ENCODE peak calls at places on chromosomes 12 and 14, in six cellular contexts. H is endothelial cell of umbilical vein, F is A549, J is K562, G is HepG2, E is GM12878. C is an unnamed sample.

GRCh38 chr12:129877383-129877782 is 26.4 kb downstream of the TMEM132D start:
- DNase-seq in H (no peak), F (no peak), J (no peak), G (no peak), E (no peak), C (no peak)

GRCh38 chr14:77151245-77151644 is 9.7 kb upstream of the ZDHHC22 start:
- DNase-seq in H (peak), F (peak), J (peak), G (no peak), E (no peak), C (peak)

GRCh38 chr12:42758806-42759205 is 169.3 kb upstream of the PRICKLE1 start:
- DNase-seq in H (no peak), F (no peak), J (no peak), G (no peak), E (no peak), C (no peak)

GRCh38 chr14:42011221-42011620 is 404.5 kb downstream of the LRFN5 start:
- DNase-seq in H (no peak), F (no peak), J (no peak), G (no peak), E (no peak), C (no peak)

GRCh38 chr12:55671746-55672145 is 35.1 kb downstream of the OR10P1 start:
- DNase-seq in H (no peak), F (no peak), J (no peak), G (no peak), E (no peak), C (no peak)

GRCh38 chr12:115440438-115440837 is 756.5 kb upstream of the TBX3 start:
- DNase-seq in H (no peak), F (peak), J (peak), G (peak), E (no peak), C (no peak)

GRCh38 chr12:121575051-121575450 is 5.8 kb downstream of the KDM2B start:
- DNase-seq in H (no peak), F (no peak), J (no peak), G (no peak), E (no peak), C (no peak)

GRCh38 chr12:29054790-29055663 is 94.1 kb upstream of the FAR2 start:
- DNase-seq in H (no peak), F (no peak), J (no peak), G (no peak), E (no peak), C (no peak)

GRCh38 chr14:101058571-101058970 is 155.0 kb upstream of the RTL1 start:
- DNase-seq in H (peak), F (no peak), J (no peak), G (no peak), E (no peak), C (no peak)

GRCh38 chr14:105532735-105533141 is 6.4 kb downstream of the TMEM121 start:
- DNase-seq in H (no peak), F (peak), J (peak), G (peak), E (no peak), C (peak)

GRCh38 chr14:24283796-24284460 is 12.5 kb upstream of the RABGGTA start:
- DNase-seq in H (no peak), F (no peak), J (no peak), G (no peak), E (no peak), C (no peak)

GRCh38 chr14:104808456-104808855 is 7.6 kb downstream of the ZBTB42 start:
- DNase-seq in H (no peak), F (no peak), J (no peak), G (no peak), E (no peak), C (no peak)

GRCh38 chr12:112117685-112118084 is 7.7 kb upstream of the TRAFD1 start:
- DNase-seq in H (no peak), F (no peak), J (no peak), G (no peak), E (no peak), C (no peak)

GRCh38 chr14:65506801-65507200 is 94.3 kb downstream of the FUT8 start:
- DNase-seq in H (no peak), F (no peak), J (no peak), G (peak), E (no peak), C (no peak)

GRCh38 chr12:101939856-101940265 is 62.5 kb downstream of the DRAM1 start:
- DNase-seq in H (peak), F (peak), J (peak), G (peak), E (no peak), C (peak)

GRCh38 chr14:67722293-67722692 is 20.6 kb downstream of the RDH12 start:
- DNase-seq in H (no peak), F (no peak), J (no peak), G (no peak), E (no peak), C (no peak)

GRCh38 chr12:68406134-68406576 is 74.0 kb upstream of the MDM1 start:
- DNase-seq in H (peak), F (peak), J (peak), G (peak), E (no peak), C (peak)

GRCh38 chr12:21713138-21713537 is 55.5 kb upstream of the LDHB start:
- DNase-seq in H (no peak), F (no peak), J (no peak), G (no peak), E (no peak), C (no peak)

GRCh38 chr12:31011336-31011735 is 62.3 kb upstream of the DDX11 start:
- DNase-seq in H (no peak), F (no peak), J (no peak), G (no peak), E (no peak), C (no peak)

DNA sequence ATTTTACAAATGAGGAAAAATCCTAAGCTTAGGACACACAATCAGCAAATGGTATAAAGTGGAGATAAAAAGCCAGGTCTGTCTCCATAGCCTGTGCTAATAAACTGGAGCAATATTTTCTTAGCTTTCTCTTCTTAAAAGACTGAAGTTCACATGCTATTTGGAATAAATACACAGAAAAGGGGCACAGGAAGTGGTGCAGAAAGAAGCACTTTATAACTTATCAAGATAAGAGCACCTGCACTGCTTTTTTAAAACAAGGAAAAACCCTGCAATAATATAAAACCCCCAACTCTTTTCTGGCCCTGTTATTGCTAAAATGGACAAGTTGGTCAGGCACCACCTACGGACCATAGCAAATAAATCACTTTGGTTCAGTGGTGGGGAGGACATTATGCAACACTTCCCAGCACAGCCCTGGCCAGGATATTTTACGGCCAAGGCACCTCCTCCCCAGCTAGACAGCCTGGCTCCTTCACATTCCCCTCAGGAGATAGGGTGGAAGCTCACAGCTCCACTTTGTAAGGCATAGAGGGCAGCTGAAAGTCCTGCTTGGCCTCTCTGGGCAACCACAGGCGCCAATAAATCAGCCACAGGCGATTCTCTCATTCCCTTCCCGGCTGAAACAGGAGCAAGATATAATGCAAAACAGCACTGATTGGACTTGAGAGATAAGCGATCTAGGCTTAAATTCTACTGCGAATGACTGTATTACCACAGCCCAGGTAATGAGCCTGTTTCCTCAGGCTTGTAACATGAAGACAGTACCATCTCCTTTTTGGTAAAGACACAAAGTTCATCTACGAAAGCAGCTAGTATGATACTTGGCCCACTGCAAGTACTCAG is 2.1 kb downstream of the ZBTB25 start:
- DNase-seq in H (peak), F (no peak), J (peak), G (peak), E (no peak), C (peak)
- TF ChIP-seq MYC in H (no peak), F (no peak), J (no peak), G (no peak), E (no peak), C (no peak)

GRCh38 chr14:69439516-69440270 is 41.2 kb downstream of the SLC39A9 start:
- DNase-seq in H (no peak), F (no peak), J (peak), G (no peak), E (no peak), C (peak)
- TF ChIP-seq MAX in H (no peak), F (no peak), J (no peak), G (no peak), E (no peak), C (no peak)

GRCh38 chr12:12964255-12964654 is 12.3 kb upstream of the GPRC5D start:
- DNase-seq in H (no peak), F (no peak), J (no peak), G (no peak), E (no peak), C (peak)
- TF ChIP-seq CTCF in H (no peak), F (no peak), J (no peak), G (no peak), E (no peak), C (no peak)

DNA sequence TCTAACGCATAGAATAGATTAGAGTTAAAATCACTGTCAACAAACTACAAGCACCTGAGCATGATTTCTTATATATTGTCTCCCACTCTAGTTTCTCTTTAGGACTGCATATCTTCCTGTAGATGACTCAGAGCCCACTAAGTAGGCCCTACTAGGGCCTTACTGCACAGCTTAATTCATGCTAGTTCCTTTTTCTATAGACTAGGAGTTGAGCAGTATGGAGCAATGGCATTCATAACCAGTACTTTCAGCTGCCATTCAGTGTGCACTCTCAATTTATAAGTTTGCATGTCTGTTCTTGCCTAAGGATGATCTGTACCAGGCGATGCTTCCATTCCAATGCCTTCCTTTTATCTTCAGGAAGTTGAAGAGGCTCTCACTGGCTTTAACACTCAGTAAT is 103.5 kb downstream of the METTL25 start:
- DNase-seq in H (no peak), F (no peak), J (no peak), G (no peak), E (no peak), C (peak)
- TF ChIP-seq MYC in H (no peak), F (no peak), J (no peak), G (no peak), E (no peak), C (no peak)

DNA sequence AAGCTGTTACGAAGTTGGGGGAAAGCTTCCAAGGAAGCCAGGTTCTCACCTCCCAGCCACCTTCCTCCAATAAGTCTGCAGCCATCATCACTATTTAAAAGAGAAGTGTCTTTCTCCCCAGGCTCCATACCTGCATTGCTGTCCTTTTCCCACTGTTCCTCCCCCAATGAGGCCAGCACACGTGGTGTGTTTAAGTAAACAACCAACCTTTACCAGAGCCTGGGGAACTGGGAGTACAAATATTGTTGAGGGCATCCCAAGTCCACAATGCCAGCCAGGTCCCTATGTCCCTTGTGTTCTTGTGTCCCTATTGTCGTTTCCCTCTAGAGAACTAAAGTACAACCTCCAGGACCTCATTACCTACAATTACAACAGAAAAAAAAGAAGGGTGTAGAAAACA is 49.2 kb upstream of the PNMA1 start:
- DNase-seq in H (no peak), F (no peak), J (no peak), G (peak), E (no peak), C (no peak)
- TF ChIP-seq MAX in H (no peak), F (peak), J (no peak), G (peak), E (no peak), C (no peak)

DNA sequence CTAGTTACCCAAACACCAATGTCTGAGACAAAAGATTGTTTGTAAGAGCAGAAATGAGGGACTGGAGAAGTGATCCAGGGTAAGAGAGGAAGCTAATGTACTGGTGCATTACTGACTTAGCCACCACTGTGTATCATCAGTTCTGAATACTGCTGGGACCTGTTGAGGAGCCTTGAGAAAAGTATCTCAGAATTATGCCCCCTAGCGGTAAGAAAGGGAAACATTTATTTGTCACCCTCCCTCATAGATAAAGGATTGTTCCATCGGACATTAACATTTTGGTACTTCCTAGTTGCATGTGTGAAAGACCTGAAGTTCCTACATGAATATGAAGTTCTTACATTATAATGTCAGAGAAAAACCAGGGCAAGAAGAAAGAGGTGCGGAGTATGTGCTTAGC is 612.5 kb downstream of the FSCB start:
- DNase-seq in H (no peak), F (no peak), J (peak), G (no peak), E (no peak), C (peak)
- TF ChIP-seq CTCF in H (no peak), F (peak), J (peak), G (peak), E (peak), C (peak)

DNA sequence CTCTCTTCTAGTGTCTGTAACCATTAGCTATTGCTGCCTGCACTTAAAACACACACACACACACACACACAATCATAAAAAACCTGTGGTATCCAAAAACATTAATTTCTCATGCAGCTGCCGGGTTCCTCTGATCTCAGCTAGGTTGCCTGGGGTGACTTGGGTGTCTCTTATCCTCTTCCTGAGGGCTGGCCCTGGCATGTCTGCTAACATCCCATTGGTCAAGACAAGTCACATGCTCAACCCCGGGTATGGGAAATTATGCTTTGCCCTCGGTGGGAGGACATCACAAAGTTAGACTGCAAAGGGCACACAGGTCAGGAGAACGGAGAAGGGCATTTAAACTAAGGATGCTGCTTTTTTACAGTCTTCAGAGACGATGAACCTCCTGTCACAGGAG is 55.7 kb downstream of the TRPV4 start:
- DNase-seq in H (peak), F (peak), J (peak), G (peak), E (peak), C (peak)
- TF ChIP-seq MYC in H (no peak), F (no peak), J (no peak), G (no peak), E (no peak), C (no peak)

GRCh38 chr14:22410497-22410896 is 178.5 kb downstream of the DAD1 start:
- DNase-seq in H (no peak), F (no peak), J (no peak), G (no peak), E (no peak), C (no peak)
- TF ChIP-seq MAX in H (no peak), F (no peak), J (no peak), G (no peak), E (no peak), C (no peak)